ENCODE peak calls at places on chromosomes 13 and 19, in nine cellular contexts. G is upper lobe of left lung, Q is tibial nerve, K is testis, F is H1, Y is IMR-90, C is uterus, Z is breast epithelium, L is transverse colon. E is an unnamed sample.

GRCh38 chr19:1243768-1244692 is 2.5 kb downstream of the ATP5F1D start:
- DNase-seq in G (peak), Q (no peak), K (peak), F (peak), Y (peak), C (peak), Z (peak), L (peak), E (peak)

GRCh38 chr13:50438351-50438750 is 405.1 kb downstream of the DLEU7 start:
- DNase-seq in G (no peak), Q (no peak), K (no peak), F (no peak), Y (no peak), C (no peak), Z (no peak), L (no peak), E (no peak)

GRCh38 chr13:95367309-95367843 is 66.1 kb upstream of the ABCC4 start:
- DNase-seq in G (no peak), Q (no peak), K (no peak), F (no peak), Y (no peak), C (no peak), Z (no peak), L (no peak), E (no peak)

GRCh38 chr13:22201395-22201794 is 530.5 kb downstream of the FGF9 start:
- DNase-seq in G (no peak), Q (no peak), K (no peak), F (no peak), Y (no peak), C (no peak), Z (no peak), L (no peak), E (no peak)

GRCh38 chr19:46081928-46082727 is 41.3 kb upstream of the IGFL4 start:
- DNase-seq in G (no peak), Q (no peak), K (no peak), F (no peak), Y (peak), C (no peak), Z (no peak), L (no peak), E (no peak)

GRCh38 chr19:58054792-58055482 is 4.1 kb upstream of the ZNF135 start:
- DNase-seq in G (no peak), Q (no peak), K (peak), F (peak), Y (peak), C (peak), Z (peak), L (peak), E (peak)

GRCh38 chr13:26019881-26020535 is 31.8 kb downstream of the SHISA2 start:
- DNase-seq in G (no peak), Q (no peak), K (no peak), F (peak), Y (peak), C (no peak), Z (no peak), L (no peak), E (no peak)

GRCh38 chr19:1240925-1241324 is 626 bp upstream of the ATP5F1D start:
- DNase-seq in G (peak), Q (no peak), K (no peak), F (peak), Y (no peak), C (no peak), Z (no peak), L (no peak), E (no peak)

GRCh38 chr19:2591537-2592291 is 110.8 kb downstream of the GNG7 start:
- DNase-seq in G (no peak), Q (no peak), K (no peak), F (no peak), Y (no peak), C (no peak), Z (no peak), L (no peak), E (no peak)

GRCh38 chr13:35787937-35788336 is 311.4 kb upstream of the MAB21L1 start:
- DNase-seq in G (no peak), Q (no peak), K (no peak), F (no peak), Y (no peak), C (no peak), Z (no peak), L (no peak), E (no peak)

GRCh38 chr19:31066385-31066784 is 282.9 kb downstream of the TSHZ3 start:
- DNase-seq in G (no peak), Q (no peak), K (no peak), F (no peak), Y (peak), C (no peak), Z (no peak), L (no peak), E (no peak)

GRCh38 chr13:51636349-51636890 is 52.2 kb downstream of the WDFY2 start:
- DNase-seq in G (no peak), Q (no peak), K (no peak), F (no peak), Y (no peak), C (no peak), Z (no peak), L (no peak), E (no peak)

GRCh38 chr13:77190349-77190748 is 136.5 kb downstream of the MYCBP2 start:
- DNase-seq in G (no peak), Q (no peak), K (no peak), F (no peak), Y (no peak), C (no peak), Z (no peak), L (no peak), E (no peak)

GRCh38 chr13:50358221-50358620 is 343.0 kb downstream of the KCNRG start:
- DNase-seq in G (no peak), Q (no peak), K (no peak), F (no peak), Y (no peak), C (peak), Z (no peak), L (no peak), E (peak)

GRCh38 chr19:54341295-54341694 is 2.3 kb upstream of the LILRA4 start:
- DNase-seq in G (no peak), Q (no peak), K (no peak), F (no peak), Y (no peak), C (no peak), Z (no peak), L (no peak), E (no peak)

GRCh38 chr13:23990443-23990842 is 93.1 kb upstream of the C1QTNF9B start:
- DNase-seq in G (no peak), Q (no peak), K (no peak), F (no peak), Y (no peak), C (no peak), Z (no peak), L (no peak), E (no peak)

GRCh38 chr19:54430306-54431254 is 15.3 kb downstream of the TTYH1 start:
- DNase-seq in G (peak), Q (no peak), K (peak), F (peak), Y (no peak), C (no peak), Z (no peak), L (peak), E (peak)

GRCh38 chr19:2097330-2098327 is 914 bp downstream of the IZUMO4 start:
- DNase-seq in G (peak), Q (no peak), K (no peak), F (peak), Y (no peak), C (peak), Z (no peak), L (peak), E (no peak)

GRCh38 chr13:50127726-50128291 is 112.6 kb downstream of the KCNRG start:
- DNase-seq in G (peak), Q (no peak), K (no peak), F (peak), Y (no peak), C (no peak), Z (no peak), L (no peak), E (no peak)

GRCh38 chr19:45101796-45102195 is 8.8 kb downstream of the PPP1R37 start:
- DNase-seq in G (no peak), Q (no peak), K (no peak), F (no peak), Y (no peak), C (no peak), Z (no peak), L (no peak), E (no peak)

GRCh38 chr13:74966814-74967213 is 515.2 kb downstream of the TBC1D4 start:
- DNase-seq in G (no peak), Q (no peak), K (no peak), F (no peak), Y (no peak), C (no peak), Z (no peak), L (no peak), E (no peak)

GRCh38 chr19:33048806-33049676 is 15.6 kb downstream of the RHPN2 start:
- DNase-seq in G (no peak), Q (no peak), K (no peak), F (no peak), Y (peak), C (no peak), Z (no peak), L (no peak), E (no peak)

GRCh38 chr13:91659583-91660415 is 261.4 kb downstream of the GPC5 start:
- DNase-seq in G (no peak), Q (no peak), K (no peak), F (no peak), Y (no peak), C (no peak), Z (no peak), L (no peak), E (no peak)

GRCh38 chr19:34555447-34555846 is 73.9 kb downstream of the WTIP start:
- DNase-seq in G (no peak), Q (no peak), K (no peak), F (no peak), Y (no peak), C (no peak), Z (no peak), L (no peak), E (no peak)

GRCh38 chr19:43820098-43820860 is 6.8 kb upstream of the ZNF283 start:
- DNase-seq in G (peak), Q (no peak), K (peak), F (no peak), Y (peak), C (peak), Z (no peak), L (no peak), E (peak)

DNA sequence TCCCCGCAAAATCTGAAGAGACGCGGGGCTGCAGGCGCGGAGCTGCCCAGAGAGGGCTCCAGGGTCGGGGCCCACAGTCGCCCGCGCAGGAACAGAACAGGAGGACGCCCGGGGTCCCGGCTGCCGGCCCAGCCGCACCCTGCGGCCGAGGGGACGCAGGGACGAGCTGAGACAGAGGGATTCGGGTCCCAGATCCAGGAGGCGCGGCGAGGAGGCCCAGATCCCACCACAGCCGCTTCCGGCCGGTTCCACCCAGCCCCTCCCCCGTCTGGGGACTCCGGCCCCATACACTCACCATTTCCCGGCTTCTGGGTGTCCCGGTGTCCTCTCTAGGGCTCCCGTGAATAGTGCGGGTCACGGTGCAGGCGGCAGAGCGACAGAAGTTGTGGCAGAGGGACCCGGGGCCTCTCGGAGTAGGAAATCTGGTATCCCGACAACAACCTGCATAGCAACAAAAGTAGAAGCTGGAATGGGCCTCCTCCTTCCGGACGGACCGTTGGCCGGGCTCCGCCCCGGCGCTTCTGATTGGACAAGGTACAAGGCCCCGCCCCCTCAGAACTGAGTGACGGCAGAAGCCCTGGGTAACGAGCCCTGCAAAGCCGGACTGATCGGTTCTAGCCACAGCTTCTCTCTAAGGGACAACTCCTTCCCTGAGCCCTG is at the start of gene ZNF20:
- DNase-seq in G (peak), Q (peak), K (peak), F (peak), Y (peak), C (peak), Z (peak), L (peak), E (peak)
- TF ChIP-seq POLR2A in G (peak), Q (peak), K (no peak), F (peak), Y (peak), C (peak), Z (peak), L (peak), E (peak)

GRCh38 chr13:29835280-29836061 is 14.9 kb downstream of the UBL3 start:
- DNase-seq in G (no peak), Q (no peak), K (no peak), F (no peak), Y (no peak), C (no peak), Z (no peak), L (no peak), E (no peak)
- TF ChIP-seq CTCF in G (no peak), Q (no peak), K (no peak), F (peak), Y (no peak), C (no peak), Z (no peak), L (no peak), E (no peak)

GRCh38 chr13:114122591-114123211 is 9.7 kb downstream of the RASA3 start:
- DNase-seq in G (no peak), Q (no peak), K (no peak), F (no peak), Y (no peak), C (no peak), Z (no peak), L (no peak), E (no peak)

GRCh38 chr13:114119196-114119595 is 13.2 kb downstream of the RASA3 start:
- DNase-seq in G (no peak), Q (no peak), K (no peak), F (no peak), Y (peak), C (peak), Z (no peak), L (no peak), E (no peak)

GRCh38 chr13:114121496-114122466 is 10.6 kb downstream of the RASA3 start:
- DNase-seq in G (no peak), Q (no peak), K (no peak), F (no peak), Y (no peak), C (no peak), Z (no peak), L (peak), E (no peak)

GRCh38 chr13:114118763-114119123 is 13.7 kb downstream of the RASA3 start:
- DNase-seq in G (no peak), Q (no peak), K (no peak), F (no peak), Y (peak), C (no peak), Z (no peak), L (no peak), E (no peak)

DNA sequence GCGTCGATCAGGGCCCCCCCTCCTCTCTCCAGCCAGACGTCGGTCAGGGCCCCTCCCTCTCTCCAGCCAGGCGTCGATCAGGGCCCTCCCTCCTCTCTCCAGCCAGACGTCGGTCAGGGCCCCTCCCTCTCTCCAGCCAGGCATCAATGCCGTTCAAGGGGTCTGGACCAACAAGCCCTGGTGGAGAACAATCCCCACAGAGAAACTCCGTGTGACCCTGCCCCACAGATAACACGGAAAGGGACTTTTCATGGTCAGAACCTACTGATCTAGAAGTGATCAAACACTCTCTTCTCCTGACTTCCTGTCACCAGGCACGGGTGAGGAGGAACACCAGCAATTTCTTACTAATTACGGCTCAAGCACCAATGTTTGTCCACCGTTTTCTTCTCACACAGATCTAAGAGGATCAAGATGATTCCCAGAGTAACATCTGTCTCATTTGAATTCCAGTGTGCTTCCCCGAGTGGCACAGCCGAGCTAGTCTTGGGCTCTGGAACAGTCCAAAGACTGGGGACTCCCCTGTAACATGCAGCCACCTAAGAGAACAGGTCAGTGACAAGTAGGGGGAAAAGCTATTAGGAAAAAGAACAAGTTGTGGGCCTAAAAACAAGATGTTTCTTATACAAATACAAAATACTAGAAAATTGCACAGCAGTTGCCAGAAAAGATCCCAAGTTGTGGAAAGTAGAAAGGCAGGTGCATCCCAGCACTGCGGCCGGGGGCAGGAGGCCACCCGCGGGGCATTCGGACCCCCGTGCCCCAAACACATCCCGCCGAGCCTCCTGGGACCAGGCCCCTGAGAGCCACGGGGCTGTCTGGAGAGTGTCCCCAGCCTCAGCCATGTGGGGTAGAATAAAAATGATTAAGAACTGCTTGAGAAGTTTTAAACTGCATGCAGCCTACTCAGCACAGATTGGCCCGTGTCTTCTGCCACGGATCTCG is 11.7 kb downstream of the RASA3 start:
- DNase-seq in G (no peak), Q (no peak), K (no peak), F (no peak), Y (no peak), C (no peak), Z (no peak), L (no peak), E (no peak)
- H3K27ac ChIP-seq in G (peak), Q (peak), K (no peak), F (no peak), Y (peak), C (peak), Z (no peak), L (peak), E (no peak)

GRCh38 chr19:49663224-49663623 is 2.4 kb downstream of the IRF3 start:
- DNase-seq in G (peak), Q (no peak), K (no peak), F (no peak), Y (no peak), C (no peak), Z (no peak), L (no peak), E (peak)

GRCh38 chr19:49662011-49662410 is 3.6 kb downstream of the IRF3 start:
- DNase-seq in G (peak), Q (no peak), K (no peak), F (no peak), Y (no peak), C (no peak), Z (no peak), L (no peak), E (no peak)

GRCh38 chr19:49665301-49666119 is at the start of the genes BCL2L12 and IRF3:
- DNase-seq in G (peak), Q (peak), K (peak), F (peak), Y (peak), C (peak), Z (peak), L (peak), E (peak)

GRCh38 chr19:49666120-49666444 is 349 bp downstream of the BCL2L12 start:
- DNase-seq in G (no peak), Q (no peak), K (no peak), F (no peak), Y (no peak), C (no peak), Z (no peak), L (no peak), E (no peak)

DNA sequence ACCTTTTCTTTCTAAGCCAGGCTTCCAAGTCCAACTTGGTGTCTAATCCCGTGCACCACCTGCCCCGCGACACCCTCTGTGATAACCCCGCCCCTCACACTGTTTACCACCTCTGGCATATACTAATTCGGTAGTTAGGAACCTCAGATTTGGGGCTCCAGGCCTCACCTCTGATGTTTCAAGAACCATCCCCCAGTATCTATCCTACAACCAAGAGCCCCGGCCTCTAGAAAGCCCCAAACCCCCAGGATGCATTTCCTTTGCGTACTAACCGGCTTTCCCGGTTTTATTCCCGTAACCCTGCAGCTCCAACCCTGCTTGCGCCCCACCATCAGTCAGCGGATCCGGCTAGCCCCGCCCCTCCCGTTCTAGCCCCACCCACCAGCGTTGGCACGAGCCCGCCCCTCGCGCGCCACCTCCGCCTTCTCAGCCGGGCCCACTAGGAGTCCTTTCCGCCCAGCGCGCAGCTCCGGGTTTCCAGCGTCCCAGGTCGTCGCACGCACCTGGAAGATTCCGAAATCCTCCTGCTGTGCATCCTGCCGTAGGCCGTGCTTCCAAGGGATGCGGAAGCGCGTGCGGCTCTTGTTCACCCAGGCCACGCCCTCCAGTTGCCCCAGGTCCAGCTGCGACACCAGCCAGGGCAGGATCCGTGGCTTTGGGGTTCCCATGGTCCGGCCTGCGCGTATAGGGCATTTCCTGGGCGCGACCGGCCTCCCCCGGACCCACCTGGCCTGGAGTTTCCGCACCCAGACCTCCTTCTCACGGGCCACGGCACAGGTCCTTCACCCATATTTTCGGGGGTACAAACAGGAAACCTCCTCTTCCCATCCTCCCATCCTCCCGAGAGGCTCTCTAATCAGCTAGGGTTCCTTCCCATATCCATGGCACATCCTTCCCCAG is 1.2 kb downstream of the IRF3 start:
- DNase-seq in G (peak), Q (peak), K (peak), F (peak), Y (peak), C (peak), Z (peak), L (peak), E (peak)
- TF ChIP-seq POLR2A in G (peak), Q (peak), K (no peak), F (peak), Y (no peak), C (peak), Z (peak), L (peak), E (peak)

GRCh38 chr19:4660181-4660791 is 9.9 kb downstream of the MYDGF start:
- DNase-seq in G (peak), Q (no peak), K (no peak), F (peak), Y (no peak), C (no peak), Z (no peak), L (peak), E (peak)
- TF ChIP-seq CTCF in G (no peak), Q (peak), K (no peak), F (peak), Y (no peak), C (no peak), Z (no peak), L (peak), E (peak)

DNA sequence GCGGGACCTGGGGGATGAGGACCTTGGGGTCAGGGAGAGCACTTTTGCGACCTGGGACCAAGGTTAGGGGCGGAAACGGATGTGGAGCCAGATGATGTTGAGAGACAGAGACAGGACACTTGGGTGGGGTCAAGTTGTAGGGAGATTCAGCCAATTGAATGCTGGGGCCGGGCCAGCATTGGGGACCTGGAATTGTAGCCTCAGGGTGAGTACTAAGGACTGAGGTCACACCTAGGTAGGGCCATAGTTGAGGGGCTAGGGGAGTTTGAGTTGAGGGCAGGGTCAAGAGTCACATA is 1.2 kb downstream of the ALKBH7 start:
- DNase-seq in G (no peak), Q (no peak), K (no peak), F (no peak), Y (no peak), C (no peak), Z (peak), L (no peak), E (no peak)
- H3K27ac ChIP-seq in G (peak), Q (peak), K (peak), F (peak), Y (peak), C (peak), Z (peak), L (peak), E (peak)

GRCh38 chr13:81442904-81443303 is 1102.0 kb upstream of the SPRY2 start:
- DNase-seq in G (no peak), Q (no peak), K (no peak), F (no peak), Y (no peak), C (no peak), Z (no peak), L (no peak), E (no peak)
- TF ChIP-seq POLR2A in G (no peak), Q (no peak), K (no peak), F (no peak), Y (no peak), C (no peak), Z (no peak), L (no peak), E (no peak)

E was measured in heart left ventricle.